ENCODE peak calls at places on chromosomes 13 and 19, in nine cellular contexts. T is non-pigmented ciliary epithelial cell; K is CD8-positive, alpha-beta memory T cell; J is NCI-H2081; O is heart right ventricle; E is hippocampal formation; Y is amygdala; A is activated T-helper 9 cell treated with anti-CD3 and anti-CD28 coated beads, Interleukin-2, amount 50 U/mL, for 16 hours; I is 8988T. P is an unnamed sample.

GRCh38 chr13:100809856-100810255 is 135.3 kb upstream of the TMTC4 start:
- DNase-seq in T (no peak), K (no peak), J (peak), O (no peak), E (no peak), Y (no peak), A (no peak), I (no peak), P (no peak)

GRCh38 chr19:48248081-48248833 is 7.5 kb downstream of the CARD8 start:
- DNase-seq in T (no peak), K (no peak), J (no peak), O (no peak), E (no peak), Y (no peak), A (no peak), I (no peak), P (no peak)

GRCh38 chr19:14494910-14495677 is 833 bp downstream of the GIPC1 start:
- DNase-seq in T (no peak), K (no peak), J (no peak), O (no peak), E (no peak), Y (no peak), A (no peak), I (no peak), P (no peak)

GRCh38 chr19:58374200-58374599 is 6.6 kb downstream of the ZNF837 start:
- DNase-seq in T (no peak), K (no peak), J (no peak), O (no peak), E (no peak), Y (no peak), A (no peak), I (no peak), P (no peak)

GRCh38 chr19:6800991-6801396 is 28.5 kb downstream of the VAV1 start:
- DNase-seq in T (peak), K (no peak), J (no peak), O (no peak), E (no peak), Y (no peak), A (no peak), I (no peak), P (peak)

GRCh38 chr13:113967729-113968462 is 6.0 kb downstream of the C13orf46 start:
- DNase-seq in T (no peak), K (no peak), J (no peak), O (no peak), E (no peak), Y (no peak), A (no peak), I (no peak), P (no peak)

GRCh38 chr19:32816555-32817099 is 52.9 kb downstream of the SLC7A9 start:
- DNase-seq in T (no peak), K (no peak), J (no peak), O (no peak), E (no peak), Y (no peak), A (no peak), I (no peak), P (no peak)

GRCh38 chr13:40813662-40814454 is 24.4 kb downstream of the SLC25A15 start:
- DNase-seq in T (no peak), K (no peak), J (no peak), O (no peak), E (no peak), Y (no peak), A (no peak), I (no peak), P (peak)

GRCh38 chr19:48751835-48752510 is 468 bp downstream of the FUT1 start:
- DNase-seq in T (no peak), K (no peak), J (no peak), O (no peak), E (no peak), Y (no peak), A (no peak), I (no peak), P (peak)

GRCh38 chr19:44059229-44059628 is 7.4 kb downstream of the ZNF223 start:
- DNase-seq in T (no peak), K (no peak), J (no peak), O (no peak), E (no peak), Y (no peak), A (no peak), I (no peak), P (no peak)

GRCh38 chr19:6108721-6109633 is 1.3 kb downstream of the RFX2 start:
- DNase-seq in T (no peak), K (peak), J (no peak), O (peak), E (no peak), Y (no peak), A (peak), I (no peak), P (no peak)

GRCh38 chr19:38564981-38565685 is 52.6 kb downstream of the MAP4K1 start:
- DNase-seq in T (no peak), K (no peak), J (no peak), O (no peak), E (no peak), Y (no peak), A (no peak), I (no peak), P (no peak)

GRCh38 chr19:35142531-35143230 is 374 bp upstream of the FXYD7 start:
- DNase-seq in T (no peak), K (peak), J (no peak), O (no peak), E (peak), Y (peak), A (peak), I (peak), P (peak)

GRCh38 chr13:78827471-78827870 is 168.5 kb upstream of the OBI1 start:
- DNase-seq in T (no peak), K (no peak), J (no peak), O (no peak), E (no peak), Y (no peak), A (no peak), I (no peak), P (no peak)

GRCh38 chr19:41325947-41326706 is 16.2 kb downstream of the CCDC97 start:
- DNase-seq in T (peak), K (no peak), J (no peak), O (peak), E (peak), Y (no peak), A (no peak), I (no peak), P (no peak)

GRCh38 chr13:48853381-48854102 is 122.2 kb upstream of the FNDC3A start:
- DNase-seq in T (peak), K (no peak), J (no peak), O (no peak), E (no peak), Y (no peak), A (peak), I (no peak), P (no peak)

GRCh38 chr13:89951341-89951740 is 1396.1 kb upstream of the MIR17HG start:
- DNase-seq in T (no peak), K (no peak), J (no peak), O (no peak), E (no peak), Y (no peak), A (no peak), I (no peak), P (no peak)

GRCh38 chr19:38251564-38252051 is 4.6 kb downstream of the PPP1R14A start:
- DNase-seq in T (no peak), K (no peak), J (no peak), O (peak), E (peak), Y (no peak), A (no peak), I (no peak), P (no peak)

GRCh38 chr19:47398707-47399106 is 20.6 kb downstream of the MEIS3 start:
- DNase-seq in T (no peak), K (no peak), J (no peak), O (no peak), E (no peak), Y (no peak), A (no peak), I (no peak), P (no peak)

GRCh38 chr13:19634129-19634740 is 776 bp downstream of the MPHOSPH8 start:
- DNase-seq in T (no peak), K (no peak), J (no peak), O (no peak), E (no peak), Y (no peak), A (no peak), I (no peak), P (peak)

GRCh38 chr13:75492389-75492788 is 10.4 kb upstream of the TBC1D4 start:
- DNase-seq in T (no peak), K (no peak), J (no peak), O (no peak), E (no peak), Y (no peak), A (no peak), I (no peak), P (no peak)

GRCh38 chr19:55484571-55485438 is at the start of gene NAT14:
- DNase-seq in T (no peak), K (peak), J (peak), O (peak), E (peak), Y (peak), A (peak), I (peak), P (peak)

GRCh38 chr19:40519352-40520322 is 52.8 kb downstream of the SPTBN4 start:
- DNase-seq in T (no peak), K (no peak), J (no peak), O (no peak), E (no peak), Y (no peak), A (no peak), I (no peak), P (peak)

GRCh38 chr13:21668665-21669599 is 1.9 kb upstream of the FGF9 start:
- DNase-seq in T (no peak), K (peak), J (no peak), O (no peak), E (no peak), Y (no peak), A (no peak), I (no peak), P (peak)

GRCh38 chr13:19959141-19959830 is 759 bp downstream of the ZMYM2 start:
- DNase-seq in T (no peak), K (peak), J (no peak), O (peak), E (peak), Y (peak), A (peak), I (peak), P (peak)

GRCh38 chr19:2357279-2358206 is 2.5 kb upstream of the TMPRSS9 start:
- DNase-seq in T (no peak), K (no peak), J (no peak), O (no peak), E (no peak), Y (no peak), A (no peak), I (no peak), P (no peak)

GRCh38 chr13:23467048-23467931 is 33.8 kb upstream of the SACS start:
- DNase-seq in T (no peak), K (no peak), J (no peak), O (no peak), E (no peak), Y (no peak), A (no peak), I (no peak), P (no peak)

GRCh38 chr13:107157272-107157671 is 589.3 kb upstream of the ARGLU1 start:
- DNase-seq in T (no peak), K (no peak), J (no peak), O (no peak), E (no peak), Y (no peak), A (no peak), I (no peak), P (no peak)

GRCh38 chr19:55643733-55644116 is 276 bp downstream of the ZNF581 start:
- DNase-seq in T (no peak), K (no peak), J (no peak), O (no peak), E (no peak), Y (no peak), A (no peak), I (no peak), P (peak)

GRCh38 chr19:56341948-56342347 is 27.3 kb upstream of the ZSCAN5A start:
- DNase-seq in T (no peak), K (no peak), J (no peak), O (no peak), E (no peak), Y (no peak), A (no peak), I (no peak), P (no peak)

GRCh38 chr19:48669903-48670668 is 2.7 kb downstream of the NTN5 start:
- DNase-seq in T (no peak), K (no peak), J (no peak), O (no peak), E (no peak), Y (no peak), A (no peak), I (no peak), P (no peak)

GRCh38 chr13:106369091-106369490 is 166.4 kb downstream of the EFNB2 start:
- DNase-seq in T (no peak), K (no peak), J (no peak), O (no peak), E (no peak), Y (no peak), A (no peak), I (no peak), P (no peak)

GRCh38 chr13:48410199-48410598 is 2.7 kb downstream of the LPAR6 start:
- DNase-seq in T (no peak), K (no peak), J (no peak), O (no peak), E (no peak), Y (no peak), A (no peak), I (no peak), P (no peak)